ENCODE peak calls at places on chromosomes 1 and 21, in ten cellular contexts. Q is fibroblast of the aortic adventitia, D is EL, M is type B pancreatic cell, N is GM12864, S is GDM1, Z is Calu3, Y is AG08395, B is activated T-cell treated with anti-CD3 and anti-CD28 coated beads for 48 hours, G is lower lobe of right lung. X is an unnamed sample.

GRCh38 chr1:218867941-218868656 is 305.6 kb upstream of the LYPLAL1 start:
- DNase-seq in D (no peak), M (no peak), Z (no peak), N (no peak), Y (no peak), S (no peak), Q (no peak), G (no peak), B (no peak), X (no peak)

GRCh38 chr1:12094180-12094579 is 31.1 kb downstream of the TNFRSF8 start:
- DNase-seq in Q (no peak), N (no peak), M (no peak), B (no peak), Y (no peak), S (no peak), Z (no peak), G (no peak), D (no peak), X (no peak)

GRCh38 chr1:201970334-201971159 is 11.9 kb upstream of the RNPEP start:
- DNase-seq in D (peak; percentile 59), G (no peak), M (no peak), Z (no peak), Y (no peak), B (no peak), Q (no peak), N (no peak), S (no peak), X (no peak)

GRCh38 chr1:24009406-24009805 is 29.3 kb upstream of the SRSF10 start:
- DNase-seq in Z (peak; percentile 46), S (no peak), M (no peak), Q (peak; percentile 54), D (peak; percentile 83), N (no peak), B (no peak), Y (peak; percentile 43), G (no peak), X (no peak)

GRCh38 chr1:210645582-210646257 is 317.0 kb downstream of the HHAT start:
- DNase-seq in N (no peak), D (no peak), G (no peak), M (no peak), Y (no peak), S (no peak), Q (no peak), B (no peak), Z (no peak), X (no peak)

GRCh38 chr1:224333309-224333926 is 3.4 kb upstream of the NVL start:
- DNase-seq in B (no peak), D (peak; percentile 64), N (peak; percentile 42), Q (peak; percentile 77), Z (peak; percentile 53), Y (peak; percentile 50), G (no peak), S (peak; percentile 36), M (no peak), X (peak; percentile 37)

GRCh38 chr21:38343691-38344090 is 86.9 kb downstream of the KCNJ15 start:
- DNase-seq in S (no peak), D (peak; percentile 21), Q (peak; percentile 74), M (no peak), Y (no peak), N (no peak), G (peak; percentile 76), B (no peak), Z (peak; percentile 52), X (peak; percentile 64)

GRCh38 chr1:226108935-226109828 is 46.7 kb downstream of the H3-3A start:
- DNase-seq in B (no peak), S (no peak), Q (peak; percentile 74), M (no peak), G (no peak), Z (no peak), D (peak; percentile 42), Y (no peak), N (no peak), X (no peak)

GRCh38 chr21:33403128-33403785 is at the start of gene IFNGR2:
- DNase-seq in N (no peak), Y (peak; percentile 31), M (no peak), D (peak; percentile 42), Z (peak; percentile 44), G (peak; percentile 68), Q (no peak), B (no peak), S (peak; percentile 35), X (no peak)

GRCh38 chr1:224054611-224055010 is 59.3 kb upstream of the FBXO28 start:
- DNase-seq in M (no peak), S (no peak), G (no peak), Y (no peak), Z (no peak), N (no peak), D (no peak), Q (no peak), B (no peak), X (no peak)

GRCh38 chr1:205994342-205994741 is 8.9 kb downstream of the RAB7B start:
- DNase-seq in Q (no peak), Y (no peak), G (no peak), M (no peak), Z (no peak), B (no peak), N (no peak), S (no peak), D (no peak), X (no peak)

GRCh38 chr1:159008744-159009188 is 941 bp upstream of the IFI16 start:
- DNase-seq in N (peak; percentile 73), Y (no peak), B (peak; percentile 34), D (peak; percentile 37), S (peak; percentile 67), M (no peak), Z (no peak), Q (no peak), G (no peak), X (no peak)

GRCh38 chr1:9691108-9691445 is 39.5 kb downstream of the PIK3CD start:
- DNase-seq in N (no peak), Z (no peak), Y (peak; percentile 36), S (no peak), D (peak; percentile 88), Q (no peak), M (no peak), B (no peak), G (no peak), X (no peak)

GRCh38 chr21:42833439-42833815 is 45.9 kb downstream of the WDR4 start:
- DNase-seq in D (peak; percentile 16), Q (no peak), B (peak; percentile 59), Y (no peak), N (peak; percentile 42), Z (peak; percentile 36), G (no peak), M (no peak), S (no peak), X (no peak)

GRCh38 chr1:11649624-11650330 is 4.5 kb downstream of the FBXO2 start:
- DNase-seq in S (no peak), Z (no peak), Y (no peak), Q (no peak), D (no peak), G (peak; percentile 64), B (no peak), N (no peak), M (no peak), X (no peak)

X was measured in epithelial cell of proximal tubule.